ENCODE peak calls at places on chromosomes 16 and 17, in nine cellular contexts. One of them, this sample, is unnamed.

GRCh38 chr17:48002920-48003685 is 32.2 kb downstream of the CDK5RAP3 start:
- DNase-seq in HCT116: no peak
- DNase-seq in esophagus squamous epithelium: no peak
- DNase-seq in astrocyte of the spinal cord: no peak
- DNase-seq in astrocyte of the cerebellum: no peak
- DNase-seq in ovary: no peak
- DNase-seq in fibroblast of lung: peak; percentile 30
- DNase-seq in lung: no peak
- DNase-seq in BE2C: peak; percentile 96
- DNase-seq in this sample: no peak

GRCh38 chr17:17988427-17988945 is 15.8 kb downstream of the DRC3 start:
- DNase-seq in HCT116: no peak
- DNase-seq in esophagus squamous epithelium: no peak
- DNase-seq in astrocyte of the spinal cord: no peak
- DNase-seq in astrocyte of the cerebellum: no peak
- DNase-seq in ovary: no peak
- DNase-seq in fibroblast of lung: no peak
- DNase-seq in lung: no peak
- DNase-seq in BE2C: no peak
- DNase-seq in this sample: no peak

GRCh38 chr17:49365667-49366066 is 3.6 kb upstream of the ZNF652 start:
- DNase-seq in HCT116: peak; percentile 65
- DNase-seq in esophagus squamous epithelium: no peak
- DNase-seq in astrocyte of the spinal cord: peak; percentile 13
- DNase-seq in astrocyte of the cerebellum: no peak
- DNase-seq in ovary: no peak
- DNase-seq in fibroblast of lung: no peak
- DNase-seq in lung: no peak
- DNase-seq in BE2C: peak; percentile 52
- DNase-seq in this sample: no peak

GRCh38 chr17:74750327-74751069 is 2.1 kb downstream of the NHERF1 start:
- DNase-seq in HCT116: no peak
- DNase-seq in esophagus squamous epithelium: no peak
- DNase-seq in astrocyte of the spinal cord: no peak
- DNase-seq in astrocyte of the cerebellum: no peak
- DNase-seq in ovary: peak; percentile 29
- DNase-seq in fibroblast of lung: no peak
- DNase-seq in lung: no peak
- DNase-seq in BE2C: no peak
- DNase-seq in this sample: no peak

GRCh38 chr16:9090101-9090959 is 1.1 kb upstream of the HAPSTR1 start:
- DNase-seq in HCT116: no peak
- DNase-seq in esophagus squamous epithelium: no peak
- DNase-seq in astrocyte of the spinal cord: no peak
- DNase-seq in astrocyte of the cerebellum: no peak
- DNase-seq in ovary: peak; percentile 77
- DNase-seq in fibroblast of lung: peak; percentile 37
- DNase-seq in lung: peak; percentile 38
- DNase-seq in BE2C: peak; percentile 53
- DNase-seq in this sample: peak; percentile 81

GRCh38 chr17:71921726-71922320 is 199.0 kb upstream of the SOX9 start:
- DNase-seq in HCT116: no peak
- DNase-seq in esophagus squamous epithelium: no peak
- DNase-seq in astrocyte of the spinal cord: peak; percentile 49
- DNase-seq in astrocyte of the cerebellum: no peak
- DNase-seq in ovary: no peak
- DNase-seq in fibroblast of lung: peak; percentile 63
- DNase-seq in lung: no peak
- DNase-seq in BE2C: no peak
- DNase-seq in this sample: no peak

GRCh38 chr17:3032258-3033247 is 30.9 kb downstream of the OR1D5 start:
- DNase-seq in HCT116: no peak
- DNase-seq in esophagus squamous epithelium: no peak
- DNase-seq in astrocyte of the spinal cord: no peak
- DNase-seq in astrocyte of the cerebellum: no peak
- DNase-seq in ovary: peak; percentile 8
- DNase-seq in fibroblast of lung: no peak
- DNase-seq in lung: no peak
- DNase-seq in BE2C: no peak
- DNase-seq in this sample: peak; percentile 61

GRCh38 chr17:39212841-39213480 is 12.8 kb downstream of the STAC2 start:
- DNase-seq in HCT116: no peak
- DNase-seq in esophagus squamous epithelium: no peak
- DNase-seq in astrocyte of the spinal cord: no peak
- DNase-seq in astrocyte of the cerebellum: no peak
- DNase-seq in ovary: no peak
- DNase-seq in fibroblast of lung: no peak
- DNase-seq in lung: peak; percentile 81
- DNase-seq in BE2C: no peak
- DNase-seq in this sample: no peak

GRCh38 chr16:15881794-15882379 is 6.5 kb downstream of the CEP20 start:
- DNase-seq in HCT116: no peak
- DNase-seq in esophagus squamous epithelium: no peak
- DNase-seq in astrocyte of the spinal cord: no peak
- DNase-seq in astrocyte of the cerebellum: no peak
- DNase-seq in ovary: no peak
- DNase-seq in fibroblast of lung: no peak
- DNase-seq in lung: no peak
- DNase-seq in BE2C: no peak
- DNase-seq in this sample: no peak

GRCh38 chr17:67215991-67216421 is 29.0 kb downstream of the HELZ start:
- DNase-seq in HCT116: no peak
- DNase-seq in esophagus squamous epithelium: no peak
- DNase-seq in astrocyte of the spinal cord: no peak
- DNase-seq in astrocyte of the cerebellum: no peak
- DNase-seq in ovary: no peak
- DNase-seq in fibroblast of lung: no peak
- DNase-seq in lung: no peak
- DNase-seq in BE2C: no peak
- DNase-seq in this sample: no peak

GRCh38 chr16:28609631-28610594 is at the start of gene SULT1A1:
- DNase-seq in HCT116: no peak
- DNase-seq in esophagus squamous epithelium: no peak
- DNase-seq in astrocyte of the spinal cord: no peak
- DNase-seq in astrocyte of the cerebellum: no peak
- DNase-seq in ovary: no peak
- DNase-seq in fibroblast of lung: no peak
- DNase-seq in lung: peak; percentile 86
- DNase-seq in BE2C: no peak
- DNase-seq in this sample: peak; percentile 87

GRCh38 chr17:44221862-44222111 is 2.3 kb upstream of the UBTF start:
- DNase-seq in HCT116: no peak
- DNase-seq in esophagus squamous epithelium: no peak
- DNase-seq in astrocyte of the spinal cord: no peak
- DNase-seq in astrocyte of the cerebellum: no peak
- DNase-seq in ovary: no peak
- DNase-seq in fibroblast of lung: no peak
- DNase-seq in lung: no peak
- DNase-seq in BE2C: no peak
- DNase-seq in this sample: no peak

GRCh38 chr17:44223574-44224046 is 4.1 kb upstream of the UBTF start:
- DNase-seq in HCT116: no peak
- DNase-seq in esophagus squamous epithelium: no peak
- DNase-seq in astrocyte of the spinal cord: peak; percentile 50
- DNase-seq in astrocyte of the cerebellum: peak; percentile 65
- DNase-seq in ovary: peak; percentile 47
- DNase-seq in fibroblast of lung: peak; percentile 66
- DNase-seq in lung: no peak
- DNase-seq in BE2C: no peak
- DNase-seq in this sample: no peak

GRCh38 chr17:44220211-44221071 is 966 bp upstream of the UBTF start:
- DNase-seq in HCT116: no peak
- DNase-seq in esophagus squamous epithelium: no peak
- DNase-seq in astrocyte of the spinal cord: peak; percentile 44
- DNase-seq in astrocyte of the cerebellum: no peak
- DNase-seq in ovary: peak; percentile 72
- DNase-seq in fibroblast of lung: peak; percentile 57
- DNase-seq in lung: no peak
- DNase-seq in BE2C: peak; percentile 51
- DNase-seq in this sample: no peak

GRCh38 chr17:44221072-44221861 is 1.8 kb upstream of the UBTF start:
- DNase-seq in HCT116: no peak
- DNase-seq in esophagus squamous epithelium: no peak
- DNase-seq in astrocyte of the spinal cord: peak; percentile 86
- DNase-seq in astrocyte of the cerebellum: peak; percentile 57
- DNase-seq in ovary: peak; percentile 79
- DNase-seq in fibroblast of lung: peak; percentile 86
- DNase-seq in lung: peak; percentile 68
- DNase-seq in BE2C: peak; percentile 90
- DNase-seq in this sample: peak; percentile 87

GRCh38 chr17:44222112-44222869 is 2.8 kb upstream of the UBTF start:
- DNase-seq in HCT116: peak; percentile 70
- DNase-seq in esophagus squamous epithelium: no peak
- DNase-seq in astrocyte of the spinal cord: peak; percentile 73
- DNase-seq in astrocyte of the cerebellum: peak; percentile 31
- DNase-seq in ovary: peak; percentile 80
- DNase-seq in fibroblast of lung: peak; percentile 74
- DNase-seq in lung: peak; percentile 78
- DNase-seq in BE2C: peak; percentile 85
- DNase-seq in this sample: peak; percentile 88
- TF ChIP-seq CTCF in HCT116: peak; percentile 24
- TF ChIP-seq CTCF in esophagus squamous epithelium: no peak
- TF ChIP-seq CTCF in astrocyte of the spinal cord: peak; percentile 27
- TF ChIP-seq CTCF in astrocyte of the cerebellum: peak; percentile 22
- TF ChIP-seq CTCF in ovary: no peak
- TF ChIP-seq CTCF in fibroblast of lung: peak; percentile 13
- TF ChIP-seq CTCF in lung: no peak
- TF ChIP-seq CTCF in BE2C: peak; percentile 29
- TF ChIP-seq CTCF in this sample: no peak

DNA sequence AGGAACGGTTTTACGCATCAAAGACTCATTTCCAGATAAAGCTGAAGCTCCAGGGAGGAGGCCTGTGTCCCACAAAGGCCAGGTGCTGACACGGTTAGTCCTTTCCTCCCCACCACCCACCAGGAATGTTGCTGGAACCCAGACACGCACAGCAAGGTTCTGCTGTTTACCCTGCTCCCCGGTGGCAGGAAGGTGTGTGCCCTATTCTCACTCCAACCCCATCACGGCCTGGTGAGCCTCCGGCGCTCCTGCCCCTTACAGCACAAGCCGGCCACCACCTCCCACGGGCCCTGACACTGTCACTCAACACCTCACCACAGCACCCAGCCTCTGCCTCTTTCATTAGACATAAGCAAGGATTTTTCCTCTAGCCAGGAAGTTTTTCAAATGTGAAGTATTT is 47.8 kb downstream of the ANKRD11 start:
- DNase-seq in HCT116: no peak
- DNase-seq in esophagus squamous epithelium: no peak
- DNase-seq in astrocyte of the spinal cord: no peak
- DNase-seq in astrocyte of the cerebellum: no peak
- DNase-seq in ovary: no peak
- DNase-seq in fibroblast of lung: no peak
- DNase-seq in lung: no peak
- DNase-seq in BE2C: no peak
- DNase-seq in this sample: no peak
- H3K4me3 ChIP-seq in HCT116: no peak overlapping the region
- H3K4me3 ChIP-seq in esophagus squamous epithelium: no peak overlapping the region
- H3K4me3 ChIP-seq in astrocyte of the spinal cord: no peak overlapping the region
- H3K4me3 ChIP-seq in astrocyte of the cerebellum: no peak overlapping the region
- H3K4me3 ChIP-seq in ovary: peak overlapping the region; percentile 9
- H3K4me3 ChIP-seq in fibroblast of lung: peak overlapping the region; percentile 14
- H3K4me3 ChIP-seq in lung: no peak overlapping the region
- H3K4me3 ChIP-seq in BE2C: no peak overlapping the region
- H3K4me3 ChIP-seq in this sample: peak overlapping the region; percentile 53

GRCh38 chr17:1485748-1486376 is 6.6 kb downstream of the MYO1C start:
- DNase-seq in HCT116: no peak
- DNase-seq in esophagus squamous epithelium: no peak
- DNase-seq in astrocyte of the spinal cord: peak; percentile 46
- DNase-seq in astrocyte of the cerebellum: no peak
- DNase-seq in ovary: peak; percentile 81
- DNase-seq in fibroblast of lung: peak; percentile 65
- DNase-seq in lung: peak; percentile 62
- DNase-seq in BE2C: no peak
- DNase-seq in this sample: peak; percentile 92

GRCh38 chr17:1490643-1491405 is 1.7 kb downstream of the MYO1C start:
- DNase-seq in HCT116: no peak
- DNase-seq in esophagus squamous epithelium: no peak
- DNase-seq in astrocyte of the spinal cord: peak; percentile 31
- DNase-seq in astrocyte of the cerebellum: no peak
- DNase-seq in ovary: peak; percentile 68
- DNase-seq in fibroblast of lung: peak; percentile 39
- DNase-seq in lung: peak; percentile 76
- DNase-seq in BE2C: peak; percentile 40
- DNase-seq in this sample: no peak

GRCh38 chr17:1488826-1489275 is 3.6 kb downstream of the MYO1C start:
- DNase-seq in HCT116: no peak
- DNase-seq in esophagus squamous epithelium: no peak
- DNase-seq in astrocyte of the spinal cord: no peak
- DNase-seq in astrocyte of the cerebellum: no peak
- DNase-seq in ovary: no peak
- DNase-seq in fibroblast of lung: no peak
- DNase-seq in lung: no peak
- DNase-seq in BE2C: no peak
- DNase-seq in this sample: no peak

GRCh38 chr17:1486802-1487695 is 5.4 kb downstream of the MYO1C start:
- DNase-seq in HCT116: peak; percentile 68
- DNase-seq in esophagus squamous epithelium: no peak
- DNase-seq in astrocyte of the spinal cord: peak; percentile 67
- DNase-seq in astrocyte of the cerebellum: no peak
- DNase-seq in ovary: peak; percentile 80
- DNase-seq in fibroblast of lung: peak; percentile 67
- DNase-seq in lung: peak; percentile 84
- DNase-seq in BE2C: no peak
- DNase-seq in this sample: peak; percentile 96

GRCh38 chr17:1487939-1488825 is 4.3 kb downstream of the MYO1C start:
- DNase-seq in HCT116: no peak
- DNase-seq in esophagus squamous epithelium: no peak
- DNase-seq in astrocyte of the spinal cord: peak; percentile 86
- DNase-seq in astrocyte of the cerebellum: peak; percentile 48
- DNase-seq in ovary: peak; percentile 94
- DNase-seq in fibroblast of lung: peak; percentile 84
- DNase-seq in lung: peak; percentile 80
- DNase-seq in BE2C: peak; percentile 69
- DNase-seq in this sample: peak; percentile 92
- TF ChIP-seq CTCF in HCT116: no peak
- TF ChIP-seq CTCF in esophagus squamous epithelium: no peak
- TF ChIP-seq CTCF in astrocyte of the spinal cord: no peak
- TF ChIP-seq CTCF in astrocyte of the cerebellum: no peak
- TF ChIP-seq CTCF in ovary: no peak
- TF ChIP-seq CTCF in fibroblast of lung: no peak
- TF ChIP-seq CTCF in lung: no peak
- TF ChIP-seq CTCF in BE2C: no peak
- TF ChIP-seq CTCF in this sample: no peak

DNA sequence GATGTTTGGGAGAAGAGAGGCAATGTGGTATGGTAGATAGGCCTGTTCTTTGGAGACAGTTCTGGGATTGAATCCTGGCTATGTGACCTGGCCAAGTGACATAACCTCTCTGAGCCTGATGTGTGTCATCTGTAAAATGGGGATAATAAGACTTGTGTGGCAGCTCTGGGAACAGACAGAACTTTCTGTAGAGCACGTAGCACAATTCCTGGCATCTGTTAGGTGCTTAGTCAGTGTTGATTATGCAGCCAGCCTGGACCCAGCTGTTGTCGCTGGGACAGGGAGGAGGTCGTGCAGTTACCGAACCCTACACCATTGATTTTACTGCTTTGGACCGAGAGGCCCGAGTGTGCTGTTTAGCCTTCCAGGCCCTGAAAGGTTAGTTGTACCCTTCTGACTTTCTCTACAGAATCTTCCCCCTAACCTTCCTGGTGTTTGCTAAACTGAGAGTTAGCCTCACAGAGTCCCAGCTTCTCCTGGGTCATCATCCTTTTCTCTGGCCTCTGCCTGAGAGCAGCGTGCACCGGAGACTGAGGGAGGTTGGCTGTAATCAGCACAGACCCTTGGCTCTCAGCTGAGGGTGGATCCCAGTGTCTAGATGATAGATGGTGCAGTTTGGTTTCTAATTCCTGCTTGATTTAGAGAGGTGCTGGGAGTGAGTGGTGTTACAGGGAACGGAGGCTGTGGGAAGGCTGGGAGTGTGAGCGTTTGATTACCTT is 31.9 kb downstream of the MSI2 start:
- DNase-seq in HCT116: no peak
- DNase-seq in esophagus squamous epithelium: no peak
- DNase-seq in astrocyte of the spinal cord: no peak
- DNase-seq in astrocyte of the cerebellum: no peak
- DNase-seq in ovary: peak; percentile 53
- DNase-seq in fibroblast of lung: peak; percentile 52
- DNase-seq in lung: no peak
- DNase-seq in BE2C: no peak
- DNase-seq in this sample: no peak
- H3K4me3 ChIP-seq in HCT116: no peak overlapping the region
- H3K4me3 ChIP-seq in esophagus squamous epithelium: no peak overlapping the region
- H3K4me3 ChIP-seq in astrocyte of the spinal cord: no peak overlapping the region
- H3K4me3 ChIP-seq in astrocyte of the cerebellum: no peak overlapping the region
- H3K4me3 ChIP-seq in ovary: no peak overlapping the region
- H3K4me3 ChIP-seq in fibroblast of lung: no peak overlapping the region
- H3K4me3 ChIP-seq in lung: no peak overlapping the region
- H3K4me3 ChIP-seq in BE2C: no peak overlapping the region
- H3K4me3 ChIP-seq in this sample: no peak overlapping the region